ENCODE peak calls at places on chromosomes 6 and 20, in four cellular contexts. C is Panc1; Z is OCI-LY7; I is naive thymus-derived CD4-positive, alpha-beta T cell. W is an unnamed sample.

GRCh38 chr6:84623956-84624680 is 140.3 kb downstream of the TBX18 start:
- DNase-seq in C (no peak), Z (no peak), I (no peak), W (no peak)

GRCh38 chr20:33803921-33804337 is 7.2 kb upstream of the CHMP4B start:
- DNase-seq in Z (no peak), I (no peak), C (no peak), W (no peak)

GRCh38 chr6:83707829-83708545 is 914 bp downstream of the SNAP91 start:
- DNase-seq in C (no peak), I (no peak), Z (no peak), W (peak)

GRCh38 chr20:6582449-6582848 is 185.0 kb upstream of the BMP2 start:
- DNase-seq in C (no peak), Z (no peak), I (no peak), W (no peak)

GRCh38 chr6:108438918-108439317 is 121.8 kb upstream of the FOXO3 start:
- DNase-seq in Z (no peak), I (no peak), C (no peak), W (no peak)

GRCh38 chr6:155132617-155133016 is 131.2 kb upstream of the CLDN20 start:
- DNase-seq in Z (no peak), C (no peak), I (no peak), W (no peak)

GRCh38 chr6:89260310-89260709 is 43.2 kb upstream of the GABRR1 start:
- DNase-seq in I (no peak), Z (peak), C (no peak), W (no peak)

GRCh38 chr6:24524801-24525200 is 30.0 kb downstream of the ALDH5A1 start:
- DNase-seq in Z (peak), C (peak), I (peak), W (no peak)

GRCh38 chr6:7541175-7542064 is at the start of gene DSP:
- DNase-seq in I (no peak), C (no peak), Z (no peak), W (no peak)

GRCh38 chr6:44661221-44661609 is 273.7 kb downstream of the CDC5L start:
- DNase-seq in C (no peak), I (no peak), Z (no peak), W (no peak)

GRCh38 chr6:6333498-6333897 is 13.0 kb upstream of the F13A1 start:
- DNase-seq in I (no peak), Z (no peak), C (no peak), W (no peak)

GRCh38 chr6:12911387-12911960 is 194.9 kb downstream of the PHACTR1 start:
- DNase-seq in I (peak), C (no peak), Z (peak), W (no peak)

GRCh38 chr20:1890469-1891262 is 4.5 kb upstream of the SIRPA start:
- DNase-seq in Z (no peak), I (no peak), C (no peak), W (peak)

GRCh38 chr20:58774214-58774613 is 76.5 kb downstream of the GNAS-AS1 start:
- DNase-seq in C (no peak), Z (no peak), I (no peak), W (no peak)

GRCh38 chr20:49187330-49188100 is 619 bp downstream of the STAU1 start:
- DNase-seq in Z (peak), I (peak), C (no peak), W (peak)

GRCh38 chr6:145245119-145245518 is 490.2 kb downstream of the EPM2A start:
- DNase-seq in Z (no peak), C (no peak), I (no peak), W (no peak)

GRCh38 chr6:128343666-128344065 is 176.7 kb downstream of the PTPRK start:
- DNase-seq in Z (no peak), I (no peak), C (no peak), W (no peak)

GRCh38 chr6:2876210-2877056 is 26.7 kb downstream of the SERPINB9 start:
- DNase-seq in C (no peak), Z (peak), I (no peak), W (no peak)

GRCh38 chr20:56414842-56415765 is 3.0 kb downstream of the CASS4 start:
- DNase-seq in I (peak), C (no peak), Z (no peak), W (no peak)

GRCh38 chr6:12291083-12291784 is 1.1 kb downstream of the EDN1 start:
- DNase-seq in I (no peak), C (no peak), Z (no peak), W (no peak)

GRCh38 chr6:13256614-13257013 is 71.7 kb downstream of the TBC1D7 start:
- DNase-seq in Z (no peak), C (no peak), I (no peak), W (no peak)

GRCh38 chr6:165872311-165872710 is 209.3 kb upstream of the PDE10A start:
- DNase-seq in Z (no peak), C (no peak), I (no peak), W (no peak)

GRCh38 chr6:2841264-2842138 is at the start of gene SERPINB1:
- DNase-seq in Z (no peak), I (peak), C (no peak), W (peak)

GRCh38 chr6:24513602-24514001 is 18.8 kb downstream of the ALDH5A1 start:
- DNase-seq in C (no peak), I (no peak), Z (peak), W (no peak)

GRCh38 chr6:105900120-105900937 is 185.8 kb upstream of the PRDM1 start:
- DNase-seq in C (no peak), I (no peak), Z (peak), W (no peak)
- H3K27ac ChIP-seq in C (no peak), I (no peak), Z (peak), W (no peak)

GRCh38 chr6:4906293-4906941 is 97.4 kb downstream of the RPP40 start:
- DNase-seq in Z (no peak), C (no peak), I (no peak), W (no peak)
- H3K27ac ChIP-seq in Z (no peak), C (no peak), I (no peak), W (peak)

GRCh38 chr6:37276916-37277509 is 19.1 kb upstream of the TMEM217 start:
- DNase-seq in I (no peak), Z (no peak), C (no peak), W (no peak)

GRCh38 chr6:37275350-37275749 is 17.4 kb upstream of the TMEM217 start:
- DNase-seq in C (no peak), I (no peak), Z (no peak), W (no peak)

GRCh38 chr6:37280162-37280895 is 22.4 kb upstream of the TMEM217 start:
- DNase-seq in Z (no peak), I (no peak), C (no peak), W (no peak)

GRCh38 chr6:37283268-37283667 is 25.3 kb upstream of the TMEM217 start:
- DNase-seq in Z (no peak), I (no peak), C (no peak), W (no peak)

GRCh38 chr6:37279366-37280134 is 21.6 kb upstream of the TMEM217 start:
- DNase-seq in C (no peak), I (no peak), Z (no peak), W (no peak)
- H3K27ac ChIP-seq in C (no peak), I (no peak), Z (no peak), W (no peak)

GRCh38 chr20:38671186-38671585 is 53.1 kb upstream of the SLC32A1 start:
- DNase-seq in I (no peak), C (no peak), Z (no peak), W (no peak)
- H3K27ac ChIP-seq in I (no peak), C (no peak), Z (no peak), W (no peak)

GRCh38 chr6:106513813-106514212 is 115.5 kb downstream of the RTN4IP1 start:
- DNase-seq in C (no peak), I (no peak), Z (peak), W (no peak)
- H3K27ac ChIP-seq in C (peak), I (peak), Z (peak), W (no peak)

GRCh38 chr6:136424450-136424849 is 125.8 kb downstream of the MAP7 start:
- DNase-seq in Z (no peak), C (no peak), I (no peak), W (no peak)

GRCh38 chr6:136425793-136426192 is 124.4 kb downstream of the MAP7 start:
- DNase-seq in C (no peak), I (no peak), Z (no peak), W (no peak)

GRCh38 chr6:136424901-136425300 is 125.3 kb downstream of the MAP7 start:
- DNase-seq in I (no peak), C (no peak), Z (no peak), W (no peak)

GRCh38 chr6:136427378-136427717 is 122.9 kb downstream of the MAP7 start:
- DNase-seq in C (no peak), I (no peak), Z (no peak), W (no peak)

DNA sequence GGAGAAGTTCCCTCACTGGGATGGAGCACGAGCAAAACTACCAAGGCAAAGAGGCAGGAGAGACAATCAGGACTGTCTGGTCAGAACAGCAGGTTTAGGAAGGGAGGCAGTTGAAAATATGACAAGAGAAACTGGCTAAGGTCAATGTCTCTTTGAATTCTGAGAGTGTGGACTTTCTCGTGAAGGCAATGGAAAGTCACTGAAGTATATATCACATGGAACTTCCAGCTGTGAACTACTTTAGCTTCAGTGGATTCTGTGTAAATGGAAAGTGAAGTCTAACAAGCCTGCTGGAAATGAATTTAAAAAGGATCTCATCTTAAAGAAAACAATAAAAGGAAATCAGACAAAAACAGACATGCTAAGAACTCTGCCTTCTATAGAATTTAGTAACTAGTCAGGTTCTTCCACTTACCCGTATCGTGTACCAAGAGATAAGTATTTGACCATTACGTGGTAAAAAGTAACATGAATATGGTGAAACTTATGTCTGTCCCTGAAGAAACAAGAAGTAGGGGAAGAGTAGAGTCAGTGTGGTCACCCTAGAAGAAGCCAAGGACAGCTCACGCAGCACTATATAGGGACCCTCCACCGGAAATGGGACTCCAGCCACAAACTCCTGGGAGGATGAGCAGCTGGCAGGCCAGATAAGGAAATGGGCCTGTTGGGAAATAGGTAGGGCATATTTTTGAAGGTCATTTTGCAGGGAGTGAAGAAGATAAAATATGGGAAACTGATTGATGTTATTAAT is 123.4 kb downstream of the MAP7 start:
- DNase-seq in Z (no peak), C (no peak), I (no peak), W (no peak)
- H3K27ac ChIP-seq in Z (no peak), C (no peak), I (no peak), W (peak)

GRCh38 chr6:1315201-1315559 is 3.3 kb downstream of the FOXQ1 start:
- DNase-seq in Z (no peak), I (no peak), C (no peak), W (no peak)

GRCh38 chr6:1318036-1318435 is 6.1 kb downstream of the FOXQ1 start:
- DNase-seq in I (no peak), C (no peak), Z (no peak), W (no peak)

GRCh38 chr6:1316482-1317220 is 4.8 kb downstream of the FOXQ1 start:
- DNase-seq in Z (no peak), I (no peak), C (no peak), W (no peak)

GRCh38 chr6:1315560-1316386 is 3.9 kb downstream of the FOXQ1 start:
- DNase-seq in C (no peak), I (no peak), Z (no peak), W (no peak)

DNA sequence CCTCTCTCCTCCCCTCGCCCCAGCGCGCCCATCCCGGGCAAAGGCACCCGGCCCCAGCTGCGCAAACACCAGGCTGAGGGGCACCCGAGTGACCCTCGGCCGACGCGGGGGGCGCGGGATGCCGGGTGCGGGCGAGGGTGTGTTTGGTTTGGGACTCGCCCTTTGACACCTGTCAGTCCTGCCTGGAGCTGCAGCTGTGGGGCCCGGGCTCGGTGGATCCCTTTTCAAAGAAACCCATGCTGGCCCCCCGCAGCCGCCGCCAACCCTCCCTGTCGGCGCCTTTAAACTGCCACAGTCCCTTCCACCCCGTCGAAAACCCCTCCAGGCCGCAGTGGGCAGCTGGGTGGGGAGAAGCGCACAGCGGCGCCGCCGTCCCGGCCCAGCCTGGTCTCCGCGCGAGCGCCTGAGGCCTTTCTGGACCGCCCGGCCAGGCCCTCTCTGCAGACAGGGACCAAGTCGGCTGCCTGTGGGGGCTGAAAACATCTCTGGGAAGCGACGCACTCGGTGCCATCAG is 5.5 kb downstream of the FOXQ1 start:
- DNase-seq in C (no peak), I (no peak), Z (no peak), W (no peak)
- H3K27ac ChIP-seq in C (no peak), I (no peak), Z (no peak), W (no peak)

W was measured in substantia nigra.